ENCODE peak calls at places on chromosomes 2 and 18, in seven cellular contexts. A is CD4-positive, alpha-beta memory T cell; C is trophoblast cell; Y is lung; H is fibroblast of lung; E is GM06990; P is osteoblast. D is an unnamed sample.

GRCh38 chr18:46243095-46243494 is 138.9 kb downstream of the HAUS1 start:
- DNase-seq in A (no peak), C (no peak), Y (no peak), H (no peak), E (no peak), P (no peak), D (no peak)

GRCh38 chr2:136008205-136008865 is 22.9 kb upstream of the DARS1 start:
- DNase-seq in A (peak; percentile 76), C (no peak), Y (peak; percentile 69), H (no peak), E (no peak), P (no peak), D (no peak)

GRCh38 chr18:61333271-61333745 is at the start of gene CDH20:
- DNase-seq in A (no peak), C (no peak), Y (no peak), H (no peak), E (no peak), P (peak; percentile 18), D (no peak)

GRCh38 chr18:35673682-35674081 is 92.1 kb downstream of the GALNT1 start:
- DNase-seq in A (no peak), C (no peak), Y (no peak), H (no peak), E (no peak), P (no peak), D (no peak)

GRCh38 chr2:218733615-218734021 is 23.0 kb downstream of the TTLL4 start:
- DNase-seq in A (no peak), C (peak; percentile 10), Y (peak; percentile 58), H (peak; percentile 78), E (no peak), P (no peak), D (peak; percentile 46)

GRCh38 chr18:12657048-12657848 is 659 bp downstream of the SPIRE1 start:
- DNase-seq in A (peak; percentile 35), C (peak; percentile 37), Y (peak; percentile 34), H (peak; percentile 37), E (no peak), P (peak; percentile 88), D (no peak)

GRCh38 chr2:85243101-85244072 is 84.4 kb downstream of the TGOLN2 start:
- DNase-seq in A (no peak), C (peak; percentile 40), Y (peak; percentile 61), H (peak; percentile 25), E (no peak), P (no peak), D (no peak)

GRCh38 chr18:9103488-9103887 is 989 bp downstream of the NDUFV2 start:
- DNase-seq in A (peak; percentile 45), C (no peak), Y (no peak), H (peak; percentile 64), E (no peak), P (peak; percentile 41), D (no peak)

GRCh38 chr2:171814883-171815282 is 79.2 kb downstream of the SLC25A12 start:
- DNase-seq in A (no peak), C (no peak), Y (no peak), H (no peak), E (no peak), P (no peak), D (no peak)

GRCh38 chr2:196263181-196263747 is 91.9 kb upstream of the STK17B start:
- DNase-seq in A (peak; percentile 77), C (peak; percentile 72), Y (no peak), H (peak; percentile 45), E (no peak), P (no peak), D (no peak)
- H3K4me3 ChIP-seq in A (no peak overlapping the region), C (no peak overlapping the region), Y (no peak overlapping the region), H (no peak overlapping the region), E (no peak overlapping the region), P (peak overlapping the region; percentile 3), D (no peak overlapping the region)

GRCh38 chr2:228593992-228594391 is 412.5 kb upstream of the SPHKAP start:
- DNase-seq in A (no peak), C (no peak), Y (no peak), H (no peak), E (no peak), P (no peak), D (no peak)

GRCh38 chr2:228592925-228593324 is 411.4 kb upstream of the SPHKAP start:
- DNase-seq in A (no peak), C (no peak), Y (no peak), H (no peak), E (no peak), P (no peak), D (no peak)

GRCh38 chr2:228589115-228589514 is 407.6 kb upstream of the SPHKAP start:
- DNase-seq in A (no peak), C (no peak), Y (no peak), H (no peak), E (no peak), P (no peak), D (no peak)

DNA sequence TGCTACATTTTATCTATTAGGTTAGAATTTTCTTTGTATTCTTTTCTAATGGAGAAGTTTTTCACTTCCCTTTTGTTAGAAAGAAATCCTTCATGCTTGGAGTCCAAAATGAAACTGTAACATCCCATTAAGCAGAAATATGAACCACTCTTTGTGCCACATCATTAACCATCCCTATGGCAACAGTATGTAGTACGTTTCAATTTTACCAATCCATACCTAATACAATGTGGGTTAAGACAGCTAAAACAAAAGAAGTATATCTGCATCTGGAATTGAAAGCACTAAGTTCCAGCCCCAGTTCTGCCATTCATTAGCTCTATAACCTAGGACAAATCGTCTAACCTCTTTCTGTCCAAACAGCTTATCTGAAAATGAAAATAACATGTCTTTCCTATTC is 409.2 kb upstream of the SPHKAP start:
- DNase-seq in A (no peak), C (no peak), Y (no peak), H (no peak), E (peak; percentile 74), P (no peak), D (peak; percentile 15)
- H3K4me3 ChIP-seq in A (no peak overlapping the region), C (no peak overlapping the region), Y (no peak overlapping the region), H (no peak overlapping the region), E (no peak overlapping the region), P (no peak overlapping the region), D (no peak overlapping the region)

GRCh38 chr2:11752906-11753305 is 6.5 kb downstream of the LPIN1 start:
- DNase-seq in A (no peak), C (no peak), Y (no peak), H (no peak), E (no peak), P (no peak), D (no peak)

GRCh38 chr2:11750917-11751316 is 4.5 kb downstream of the LPIN1 start:
- DNase-seq in A (no peak), C (peak; percentile 64), Y (no peak), H (no peak), E (no peak), P (peak; percentile 59), D (no peak)

GRCh38 chr2:11754705-11755026 is 8.2 kb downstream of the LPIN1 start:
- DNase-seq in A (no peak), C (no peak), Y (no peak), H (no peak), E (no peak), P (no peak), D (no peak)

GRCh38 chr2:11753886-11754704 is 7.7 kb downstream of the LPIN1 start:
- DNase-seq in A (peak; percentile 39), C (no peak), Y (no peak), H (peak; percentile 50), E (peak; percentile 67), P (peak; percentile 94), D (no peak)

DNA sequence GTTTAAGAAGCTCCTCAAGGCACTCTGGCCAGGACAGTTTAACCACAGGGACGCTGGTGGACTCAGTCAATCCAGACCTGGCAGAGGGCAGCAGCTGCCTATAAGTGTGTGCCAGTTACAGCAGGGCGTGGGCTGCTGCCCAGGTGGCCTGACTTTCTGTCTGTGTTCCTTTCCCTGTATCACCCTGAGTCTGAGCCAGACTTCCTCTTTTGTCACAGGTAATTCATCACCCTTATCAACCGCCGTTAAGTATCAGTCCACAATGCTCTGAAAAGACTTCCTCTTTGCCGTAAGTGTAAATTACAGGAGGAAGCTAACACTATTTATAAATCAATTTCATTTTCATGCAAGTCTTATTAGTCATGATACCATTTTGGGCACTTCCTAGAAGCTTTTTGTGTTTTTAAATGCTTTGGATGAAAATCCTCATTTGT is 7.0 kb downstream of the LPIN1 start:
- DNase-seq in A (peak; percentile 60), C (no peak), Y (peak; percentile 51), H (no peak), E (peak; percentile 80), P (peak; percentile 48), D (peak; percentile 89)
- H3K4me3 ChIP-seq in A (peak overlapping the region; percentile 19), C (no peak overlapping the region), Y (no peak overlapping the region), H (no peak overlapping the region), E (peak overlapping the region; percentile 38), P (no peak overlapping the region), D (no peak overlapping the region)

GRCh38 chr2:1561793-1562521 is 148.7 kb downstream of the TPO start:
- DNase-seq in A (no peak), C (no peak), Y (no peak), H (no peak), E (no peak), P (peak; percentile 68), D (no peak)
- H3K4me3 ChIP-seq in A (no peak overlapping the region), C (no peak overlapping the region), Y (no peak overlapping the region), H (no peak overlapping the region), E (no peak overlapping the region), P (no peak overlapping the region), D (no peak overlapping the region)

GRCh38 chr2:72956050-72956395 is 38.7 kb downstream of the EMX1 start:
- DNase-seq in A (no peak), C (no peak), Y (no peak), H (no peak), E (no peak), P (peak; percentile 82), D (no peak)

GRCh38 chr2:72955188-72956049 is 38.1 kb downstream of the EMX1 start:
- DNase-seq in A (no peak), C (no peak), Y (no peak), H (no peak), E (no peak), P (peak; percentile 63), D (no peak)

GRCh38 chr2:72953976-72954375 is 36.7 kb downstream of the EMX1 start:
- DNase-seq in A (peak; percentile 21), C (no peak), Y (no peak), H (no peak), E (no peak), P (peak; percentile 57), D (no peak)

GRCh38 chr2:72953528-72953927 is 36.2 kb downstream of the EMX1 start:
- DNase-seq in A (no peak), C (no peak), Y (no peak), H (no peak), E (no peak), P (peak; percentile 76), D (no peak)

DNA sequence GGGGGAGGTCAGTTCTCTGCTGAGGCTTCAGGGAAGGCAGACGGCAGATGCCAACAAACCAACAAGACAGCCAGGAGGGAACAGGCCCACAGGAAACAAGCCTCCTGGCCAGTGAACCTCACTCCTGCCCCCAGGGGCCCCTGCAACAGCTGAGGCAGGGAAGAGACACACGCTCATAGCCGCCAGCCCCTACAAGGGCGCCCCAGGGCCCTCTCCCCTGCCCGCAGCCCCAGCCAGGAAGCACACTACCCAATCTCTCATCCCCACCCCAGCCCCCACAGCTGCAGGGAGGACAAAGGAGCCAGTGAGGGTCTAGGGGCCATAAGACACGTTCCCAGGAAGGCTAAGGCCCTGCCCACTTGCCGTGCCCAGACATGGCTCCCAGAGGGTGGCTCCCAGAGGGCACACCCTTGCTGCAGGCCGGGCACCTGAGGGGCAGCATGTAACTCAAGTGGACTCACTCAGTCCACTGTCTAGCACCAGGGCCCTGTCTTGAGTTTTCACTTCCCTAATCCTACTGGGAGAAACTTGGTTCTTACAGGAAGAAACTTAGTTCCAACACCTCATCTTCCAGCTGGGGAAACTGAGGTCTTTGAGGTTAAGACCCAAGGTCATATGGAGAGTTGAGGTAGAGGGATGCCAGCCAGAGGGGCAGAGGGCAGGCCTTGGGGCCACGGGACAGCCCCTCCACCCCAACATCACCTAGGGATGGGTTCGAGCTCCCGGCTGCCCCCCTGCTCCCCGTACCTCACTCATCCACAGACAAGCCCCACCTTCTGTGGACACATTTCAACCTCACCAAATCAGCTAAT is 37.3 kb downstream of the EMX1 start:
- DNase-seq in A (no peak), C (no peak), Y (no peak), H (no peak), E (no peak), P (peak; percentile 77), D (no peak)
- H3K4me3 ChIP-seq in A (no peak overlapping the region), C (no peak overlapping the region), Y (no peak overlapping the region), H (no peak overlapping the region), E (peak overlapping the region; percentile 14), P (no peak overlapping the region), D (no peak overlapping the region)

D was measured in GM12864.